ENCODE peak calls at places on chromosome 20, in five cellular contexts. X, V, A, G and C are unnamed samples. For H3K4me1, the result is how much of the 10 kb centered on the place peaks cover.

GRCh38 chr20:59781236-59781635 is 152.2 kb downstream of the SYCP2 start:
- DNase-seq in X (no peak), V (no peak), A (no peak), G (no peak), C (no peak)

GRCh38 chr20:53032021-53033001 is 60.2 kb downstream of the TSHZ2 start:
- DNase-seq in X (no peak), V (no peak), A (no peak), G (no peak), C (no peak)

GRCh38 chr20:3890410-3890751 is 1.2 kb downstream of the PANK2 start:
- DNase-seq in X (no peak), V (peak), A (no peak), G (no peak), C (no peak)

GRCh38 chr20:45095753-45096371 is 5.1 kb downstream of the KCNS1 start:
- DNase-seq in X (peak), V (peak), A (peak), G (peak), C (peak)

GRCh38 chr20:4637081-4637797 is 84.5 kb upstream of the PRND start:
- DNase-seq in X (no peak), V (no peak), A (no peak), G (no peak), C (peak)

GRCh38 chr20:2237059-2237458 is 58.7 kb upstream of the TGM3 start:
- DNase-seq in X (peak), V (no peak), A (peak), G (peak), C (peak)

GRCh38 chr20:1335961-1336698 is 7.2 kb upstream of the SDCBP2 start:
- DNase-seq in X (no peak), V (no peak), A (no peak), G (no peak), C (no peak)

GRCh38 chr20:13170771-13171170 is 50.3 kb upstream of the ISM1 start:
- DNase-seq in X (no peak), V (no peak), A (no peak), G (no peak), C (no peak)

GRCh38 chr20:41249371-41249770 is 68.2 kb downstream of the ZHX3 start:
- DNase-seq in X (peak), V (no peak), A (peak), G (peak), C (peak)

GRCh38 chr20:6848992-6849391 is 81.5 kb downstream of the BMP2 start:
- DNase-seq in X (no peak), V (no peak), A (no peak), G (no peak), C (no peak)

GRCh38 chr20:11692567-11692966 is 225.1 kb upstream of the BTBD3 start:
- DNase-seq in X (no peak), V (no peak), A (no peak), G (no peak), C (no peak)

GRCh38 chr20:48192109-48192508 is 406.8 kb upstream of the SULF2 start:
- DNase-seq in X (peak), V (no peak), A (no peak), G (peak), C (no peak)

GRCh38 chr20:42795399-42795798 is 394.3 kb downstream of the PTPRT start:
- DNase-seq in X (no peak), V (no peak), A (no peak), G (no peak), C (no peak)

GRCh38 chr20:41137412-41138216 is at the start of gene PLCG1:
- DNase-seq in X (peak), V (peak), A (peak), G (peak), C (peak)

GRCh38 chr20:25525295-25525694 is 60.0 kb downstream of the NINL start:
- DNase-seq in X (no peak), V (no peak), A (no peak), G (no peak), C (no peak)

DNA sequence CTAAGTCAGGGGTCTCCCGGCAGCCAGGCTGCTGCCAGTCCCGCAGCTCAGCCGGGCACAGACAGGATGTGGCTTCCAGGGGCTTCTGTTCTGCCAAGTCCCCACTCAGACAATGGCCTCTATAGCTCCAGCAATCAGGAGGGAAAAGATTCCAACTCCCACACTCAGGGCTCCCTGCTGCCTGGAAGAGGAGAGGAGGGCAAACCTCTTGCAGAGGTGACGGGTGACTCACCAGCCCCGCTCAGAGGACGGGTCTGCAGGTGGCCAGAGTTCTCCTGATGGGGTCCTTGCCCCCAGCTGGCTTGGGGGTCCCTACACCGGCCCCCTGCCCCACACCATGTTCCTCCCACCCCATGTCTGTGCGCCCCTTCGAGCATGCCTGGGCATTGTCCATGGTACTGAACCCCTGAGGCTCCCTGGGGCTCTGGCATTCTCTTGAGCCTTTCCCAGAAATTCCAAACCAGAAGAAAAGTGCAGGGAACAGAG is 32.6 kb downstream of the NTSR1 start:
- DNase-seq in X (no peak), V (no peak), A (no peak), G (no peak), C (peak)
- H3K4me1 ChIP-seq in X (under half), V (under half), A (under half), G (under half), C (under half)

GRCh38 chr20:62369508-62370114 is 2.5 kb upstream of the LAMA5 start:
- DNase-seq in X (no peak), V (no peak), A (no peak), G (no peak), C (no peak)

GRCh38 chr20:62372042-62372993 is 5.2 kb upstream of the LAMA5 start:
- DNase-seq in X (no peak), V (no peak), A (no peak), G (no peak), C (no peak)

GRCh38 chr20:62371588-62372041 is 4.5 kb upstream of the LAMA5 start:
- DNase-seq in X (no peak), V (no peak), A (no peak), G (no peak), C (no peak)

GRCh38 chr20:62370115-62370806 is 3.1 kb upstream of the LAMA5 start:
- DNase-seq in X (no peak), V (no peak), A (no peak), G (no peak), C (no peak)

DNA sequence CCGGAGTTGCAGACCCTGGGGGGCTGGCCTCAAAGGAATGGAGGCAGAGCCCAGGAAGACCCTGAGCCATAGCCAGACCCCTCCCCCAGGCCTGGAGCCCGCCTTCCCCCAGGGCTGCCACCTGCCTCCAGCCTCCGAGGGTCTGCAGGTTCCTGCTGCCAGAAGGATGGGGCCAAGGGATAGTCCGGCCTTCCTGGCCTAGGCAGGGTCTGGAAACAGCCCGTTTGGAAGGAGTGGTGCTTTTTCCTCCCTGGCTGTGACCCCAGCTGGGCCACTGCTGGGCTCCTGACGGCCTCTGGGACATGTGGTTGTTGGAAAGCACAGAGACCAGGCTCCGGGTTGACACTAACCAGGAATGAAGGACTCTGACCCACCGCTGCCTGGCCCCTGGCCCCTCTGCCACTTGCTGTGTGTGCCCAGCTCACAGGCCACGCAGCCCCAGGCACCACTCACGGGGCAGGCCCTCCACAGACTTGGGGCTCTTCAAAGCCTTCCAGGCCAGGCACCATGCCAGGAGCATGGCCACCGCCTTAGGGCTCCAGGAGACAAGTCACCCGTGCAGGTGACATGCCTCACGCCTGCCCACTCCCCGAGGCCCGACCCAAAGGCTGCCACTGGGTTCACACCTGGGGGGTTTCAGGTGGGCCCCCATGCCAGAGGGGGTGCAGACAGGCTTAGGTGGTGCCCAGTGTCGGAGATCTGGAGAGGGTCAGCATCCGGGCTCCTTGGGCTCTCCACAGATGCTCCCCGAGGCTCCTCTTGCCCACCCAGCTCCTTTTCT is 3.9 kb upstream of the LAMA5 start:
- DNase-seq in X (no peak), V (no peak), A (no peak), G (no peak), C (no peak)
- H3K4me1 ChIP-seq in X (under half), V (under half), A (under half), G (half or more), C (under half)

DNA sequence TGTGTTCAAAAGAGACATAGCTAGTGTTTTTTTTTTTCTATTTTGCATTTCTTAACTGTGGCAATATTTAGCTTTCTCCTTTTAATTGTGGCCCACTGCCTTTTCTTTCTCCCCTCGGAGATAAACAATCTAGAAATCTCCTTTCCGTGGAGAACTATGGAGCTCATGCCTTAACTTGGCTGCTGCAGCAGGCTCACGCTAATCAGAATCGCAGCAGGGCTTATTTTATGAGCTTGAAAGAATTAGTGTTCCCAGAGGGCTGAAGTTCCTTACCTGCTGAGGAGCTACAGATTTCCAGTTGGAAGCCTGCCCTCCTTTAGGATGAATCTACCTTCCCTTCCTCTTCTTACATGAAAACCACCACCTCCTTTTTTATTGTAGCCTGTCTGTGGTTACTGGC is 35.6 kb downstream of the CTNNBL1 start:
- DNase-seq in X (no peak), V (no peak), A (no peak), G (no peak), C (peak)
- H3K4me1 ChIP-seq in X (under half), V (under half), A (under half), G (under half), C (half or more)

DNA sequence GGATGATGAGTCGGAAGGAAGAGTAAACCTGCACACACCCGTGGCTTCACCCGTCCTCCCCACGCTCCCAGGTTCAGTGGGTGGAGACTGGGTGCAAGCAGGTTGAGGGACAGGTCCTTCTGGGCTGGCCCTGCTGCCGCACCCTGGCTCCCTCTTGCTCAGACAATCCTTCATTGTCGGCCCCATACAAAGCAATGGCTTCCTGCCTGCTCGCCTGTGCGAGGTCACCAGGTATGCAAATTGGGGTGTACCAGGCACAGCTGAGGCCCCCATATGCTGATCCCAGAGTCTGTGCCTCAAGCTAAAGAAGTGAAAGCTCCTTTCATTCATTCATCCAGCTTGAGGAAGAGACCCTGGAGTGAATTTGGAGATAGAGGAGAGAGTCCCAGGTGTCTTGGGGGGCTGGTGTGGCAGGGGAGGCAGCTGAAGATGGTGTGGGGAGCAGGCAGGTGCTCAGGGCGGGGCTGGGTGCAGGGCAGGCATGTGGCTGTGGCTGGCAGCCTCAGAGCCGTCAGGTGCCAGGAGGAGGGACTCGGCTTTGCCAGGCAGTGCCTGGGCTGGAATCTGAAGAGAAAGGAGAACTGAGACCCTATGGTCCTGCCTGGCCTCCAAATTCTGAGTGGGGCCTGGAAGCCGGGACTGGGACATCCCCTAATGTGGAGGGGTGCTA is 4.7 kb downstream of the SLCO4A1 start:
- DNase-seq in X (peak), V (peak), A (peak), G (peak), C (no peak)
- H3K4me1 ChIP-seq in X (half or more), V (half or more), A (under half), G (half or more), C (under half)

GRCh38 chr20:32479012-32479411 is 106.1 kb downstream of the NOL4L start:
- DNase-seq in X (no peak), V (no peak), A (no peak), G (no peak), C (no peak)

GRCh38 chr20:32479697-32480140 is 105.4 kb downstream of the NOL4L start:
- DNase-seq in X (peak), V (no peak), A (no peak), G (peak), C (no peak)

GRCh38 chr20:32481311-32482103 is 103.6 kb downstream of the NOL4L start:
- DNase-seq in X (peak), V (no peak), A (peak), G (peak), C (peak)

GRCh38 chr20:32482251-32483220 is 102.6 kb downstream of the NOL4L start:
- DNase-seq in X (peak), V (no peak), A (peak), G (peak), C (peak)

DNA sequence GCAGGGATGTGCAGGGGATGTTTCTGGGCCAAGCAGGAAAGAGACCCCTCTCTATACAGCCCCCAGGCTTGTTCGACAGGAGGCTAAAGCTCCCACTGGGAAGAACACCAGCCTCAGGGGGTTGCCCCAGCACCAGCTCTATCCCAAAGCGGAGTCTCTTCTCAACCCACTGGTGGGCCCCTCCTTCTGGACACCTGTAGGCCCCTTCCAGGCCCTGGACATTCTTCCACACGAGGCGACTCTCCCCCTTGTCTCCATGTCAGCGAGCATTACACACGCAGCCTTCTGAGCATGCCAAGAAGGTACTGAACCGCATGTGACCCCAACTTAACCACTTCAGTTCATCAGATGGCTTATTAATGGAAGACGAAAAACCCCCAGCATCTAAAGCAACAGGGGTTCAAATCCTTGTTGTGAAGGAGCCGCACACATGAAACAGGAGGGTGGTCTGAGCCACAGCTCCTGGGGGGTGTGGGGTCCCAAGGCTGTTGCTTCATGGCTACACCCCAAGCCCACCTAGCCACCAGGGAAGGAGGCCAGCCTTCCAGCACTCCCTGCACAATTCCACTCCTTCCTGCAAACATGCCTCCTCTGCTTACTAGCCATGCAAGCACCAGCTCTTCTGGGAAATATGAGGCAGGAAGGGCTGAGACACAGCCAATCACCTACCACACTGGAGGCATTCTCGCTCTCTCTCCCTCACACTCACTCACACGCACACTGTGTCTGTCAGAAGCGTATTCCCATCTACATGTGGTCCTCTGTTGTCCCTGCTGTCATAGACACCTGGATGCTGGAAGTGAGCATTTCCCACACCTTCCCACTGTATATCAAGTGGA is 104.6 kb downstream of the NOL4L start:
- DNase-seq in X (peak), V (no peak), A (peak), G (no peak), C (peak)
- H3K4me1 ChIP-seq in X (half or more), V (under half), A (under half), G (half or more), C (under half)

DNA sequence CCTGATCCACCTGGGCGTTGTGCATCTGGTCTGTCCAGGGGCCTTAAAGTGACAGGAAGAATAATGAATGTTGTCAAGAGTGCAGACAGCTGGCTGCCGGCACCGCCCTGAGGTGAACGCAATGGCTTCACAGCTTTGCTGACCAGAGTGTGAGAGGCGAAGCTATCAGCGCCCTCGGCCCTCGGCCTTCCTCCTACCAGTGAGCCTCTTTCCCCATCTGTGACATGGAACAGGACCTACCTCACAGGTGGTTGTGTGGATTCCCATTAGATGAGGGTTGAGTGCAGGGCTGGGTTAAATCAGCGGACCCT is 54.8 kb downstream of the CTCFL start:
- DNase-seq in X (no peak), V (peak), A (no peak), G (no peak), C (peak)
- H3K4me1 ChIP-seq in X (under half), V (half or more), A (under half), G (under half), C (under half)

GRCh38 chr20:17648306-17648646 is 33.8 kb downstream of the RRBP1 start:
- DNase-seq in X (no peak), V (peak), A (no peak), G (no peak), C (no peak)
- H3K4me1 ChIP-seq in X (half or more), V (half or more), A (half or more), G (half or more), C (under half)